ENCODE peak calls at places on chromosomes 16 and 17, in seven cellular contexts. One of them, this sample, is unnamed.
A peak's percentile ranks its signal among the peaks of the same experiment; 100 is the strongest.

GRCh38 chr17:3316836-3317235 is 18.7 kb upstream of the OR3A1 start:
- DNase-seq in cardiac fibroblast: no peak
- DNase-seq in WTC11: no peak
- DNase-seq in fibroblast of pulmonary artery: no peak
- DNase-seq in uterus: no peak
- DNase-seq in astrocyte of the cerebellum: no peak
- DNase-seq in PC-3: no peak
- DNase-seq in this sample: no peak

GRCh38 chr16:78501744-78502143 is 402.3 kb downstream of the WWOX start:
- DNase-seq in fibroblast of pulmonary artery: no peak
- DNase-seq in astrocyte of the cerebellum: no peak
- DNase-seq in cardiac fibroblast: no peak
- DNase-seq in uterus: no peak
- DNase-seq in PC-3: no peak
- DNase-seq in WTC11: no peak
- DNase-seq in this sample: no peak

GRCh38 chr17:82957961-82958491 is 118.2 kb upstream of the ZNF750 start:
- DNase-seq in PC-3: no peak
- DNase-seq in astrocyte of the cerebellum: no peak
- DNase-seq in uterus: no peak
- DNase-seq in WTC11: no peak
- DNase-seq in cardiac fibroblast: no peak
- DNase-seq in fibroblast of pulmonary artery: no peak
- DNase-seq in this sample: no peak

GRCh38 chr17:40777459-40777858 is 4.9 kb downstream of the KRT27 start:
- DNase-seq in uterus: no peak
- DNase-seq in WTC11: no peak
- DNase-seq in astrocyte of the cerebellum: no peak
- DNase-seq in cardiac fibroblast: no peak
- DNase-seq in PC-3: no peak
- DNase-seq in fibroblast of pulmonary artery: no peak
- DNase-seq in this sample: no peak

GRCh38 chr17:44487170-44487569 is 16.0 kb downstream of the GPATCH8 start:
- DNase-seq in uterus: no peak
- DNase-seq in WTC11: no peak
- DNase-seq in fibroblast of pulmonary artery: no peak
- DNase-seq in PC-3: no peak
- DNase-seq in cardiac fibroblast: no peak
- DNase-seq in astrocyte of the cerebellum: no peak
- DNase-seq in this sample: no peak

GRCh38 chr16:27315333-27316037 is 1.7 kb downstream of the IL4R start:
- DNase-seq in uterus: peak; percentile 78
- DNase-seq in fibroblast of pulmonary artery: peak; percentile 95
- DNase-seq in cardiac fibroblast: peak; percentile 83
- DNase-seq in PC-3: peak; percentile 91
- DNase-seq in astrocyte of the cerebellum: no peak
- DNase-seq in WTC11: peak; percentile 19
- DNase-seq in this sample: peak; percentile 98

GRCh38 chr17:38768417-38768816 is 15.9 kb downstream of the PSMB3 start:
- DNase-seq in PC-3: no peak
- DNase-seq in uterus: no peak
- DNase-seq in cardiac fibroblast: no peak
- DNase-seq in WTC11: no peak
- DNase-seq in fibroblast of pulmonary artery: no peak
- DNase-seq in astrocyte of the cerebellum: no peak
- DNase-seq in this sample: no peak

GRCh38 chr17:79982986-79983385 is 52.7 kb downstream of the TBC1D16 start:
- DNase-seq in cardiac fibroblast: no peak
- DNase-seq in fibroblast of pulmonary artery: no peak
- DNase-seq in WTC11: peak; percentile 8
- DNase-seq in PC-3: no peak
- DNase-seq in astrocyte of the cerebellum: no peak
- DNase-seq in uterus: no peak
- DNase-seq in this sample: no peak

GRCh38 chr16:22152316-22152715 is 10.0 kb upstream of the SDR42E2 start:
- DNase-seq in cardiac fibroblast: no peak
- DNase-seq in astrocyte of the cerebellum: no peak
- DNase-seq in fibroblast of pulmonary artery: no peak
- DNase-seq in uterus: no peak
- DNase-seq in PC-3: no peak
- DNase-seq in WTC11: no peak
- DNase-seq in this sample: no peak

GRCh38 chr17:79024901-79025737 is 1.1 kb downstream of the C1QTNF1 start:
- DNase-seq in cardiac fibroblast: peak; percentile 50
- DNase-seq in WTC11: no peak
- DNase-seq in PC-3: peak; percentile 54
- DNase-seq in fibroblast of pulmonary artery: peak; percentile 45
- DNase-seq in uterus: no peak
- DNase-seq in astrocyte of the cerebellum: no peak
- DNase-seq in this sample: no peak

GRCh38 chr16:58628845-58629680 is 563 bp downstream of the CNOT1 start:
- DNase-seq in uterus: peak; percentile 30
- DNase-seq in WTC11: peak; percentile 16
- DNase-seq in astrocyte of the cerebellum: no peak
- DNase-seq in fibroblast of pulmonary artery: no peak
- DNase-seq in cardiac fibroblast: peak; percentile 33
- DNase-seq in PC-3: peak; percentile 23
- DNase-seq in this sample: peak; percentile 37

GRCh38 chr17:42387221-42387657 is 1.0 kb downstream of the STAT3 start:
- DNase-seq in astrocyte of the cerebellum: no peak
- DNase-seq in PC-3: no peak
- DNase-seq in cardiac fibroblast: peak; percentile 84
- DNase-seq in WTC11: no peak
- DNase-seq in uterus: peak; percentile 45
- DNase-seq in fibroblast of pulmonary artery: peak; percentile 95
- DNase-seq in this sample: peak; percentile 92

GRCh38 chr16:50810241-50810965 is 68.5 kb downstream of the CYLD start:
- DNase-seq in astrocyte of the cerebellum: no peak
- DNase-seq in cardiac fibroblast: no peak
- DNase-seq in uterus: no peak
- DNase-seq in PC-3: no peak
- DNase-seq in fibroblast of pulmonary artery: no peak
- DNase-seq in WTC11: no peak
- DNase-seq in this sample: no peak

GRCh38 chr17:49433000-49433694 is 18.5 kb upstream of the PHB1 start:
- DNase-seq in fibroblast of pulmonary artery: no peak
- DNase-seq in uterus: no peak
- DNase-seq in astrocyte of the cerebellum: no peak
- DNase-seq in WTC11: no peak
- DNase-seq in PC-3: no peak
- DNase-seq in cardiac fibroblast: no peak
- DNase-seq in this sample: no peak

GRCh38 chr17:29219378-29220047 is 27.1 kb upstream of the CRYBA1 start:
- DNase-seq in fibroblast of pulmonary artery: peak; percentile 90
- DNase-seq in astrocyte of the cerebellum: peak; percentile 78
- DNase-seq in WTC11: peak; percentile 89
- DNase-seq in PC-3: peak; percentile 82
- DNase-seq in cardiac fibroblast: peak; percentile 85
- DNase-seq in uterus: peak; percentile 81
- DNase-seq in this sample: peak; percentile 83

GRCh38 chr17:68390888-68391545 is 66.3 kb downstream of the WIPI1 start:
- DNase-seq in PC-3: no peak
- DNase-seq in fibroblast of pulmonary artery: no peak
- DNase-seq in WTC11: no peak
- DNase-seq in uterus: peak; percentile 59
- DNase-seq in cardiac fibroblast: no peak
- DNase-seq in astrocyte of the cerebellum: no peak
- DNase-seq in this sample: no peak

GRCh38 chr17:82035488-82035887 is 2.0 kb downstream of the DCXR start:
- DNase-seq in WTC11: no peak
- DNase-seq in cardiac fibroblast: no peak
- DNase-seq in fibroblast of pulmonary artery: no peak
- DNase-seq in astrocyte of the cerebellum: no peak
- DNase-seq in PC-3: no peak
- DNase-seq in uterus: no peak
- DNase-seq in this sample: no peak

GRCh38 chr17:4215882-4216411 is 47.8 kb downstream of the ANKFY1 start:
- DNase-seq in uterus: no peak
- DNase-seq in astrocyte of the cerebellum: no peak
- DNase-seq in WTC11: no peak
- DNase-seq in fibroblast of pulmonary artery: no peak
- DNase-seq in PC-3: no peak
- DNase-seq in cardiac fibroblast: peak; percentile 43
- DNase-seq in this sample: no peak

GRCh38 chr16:31141489-31142108 is 6.1 kb upstream of the PRSS8 start:
- DNase-seq in fibroblast of pulmonary artery: no peak
- DNase-seq in PC-3: no peak
- DNase-seq in WTC11: peak; percentile 23
- DNase-seq in cardiac fibroblast: no peak
- DNase-seq in astrocyte of the cerebellum: no peak
- DNase-seq in uterus: peak; percentile 51
- DNase-seq in this sample: no peak

GRCh38 chr16:69917739-69918138 is 33.4 kb upstream of the CLEC18A start:
- DNase-seq in cardiac fibroblast: peak; percentile 98
- DNase-seq in astrocyte of the cerebellum: peak; percentile 92
- DNase-seq in uterus: peak; percentile 66
- DNase-seq in PC-3: peak; percentile 91
- DNase-seq in WTC11: peak; percentile 51
- DNase-seq in fibroblast of pulmonary artery: peak; percentile 98
- DNase-seq in this sample: peak; percentile 79

GRCh38 chr16:87463722-87464690 is 28.8 kb downstream of the ZCCHC14 start:
- DNase-seq in fibroblast of pulmonary artery: peak; percentile 86
- DNase-seq in uterus: no peak
- DNase-seq in cardiac fibroblast: peak; percentile 88
- DNase-seq in PC-3: peak; percentile 38
- DNase-seq in WTC11: no peak
- DNase-seq in astrocyte of the cerebellum: peak; percentile 36
- DNase-seq in this sample: no peak

GRCh38 chr16:87459833-87460232 is 33.0 kb downstream of the ZCCHC14 start:
- DNase-seq in astrocyte of the cerebellum: no peak
- DNase-seq in WTC11: no peak
- DNase-seq in cardiac fibroblast: no peak
- DNase-seq in fibroblast of pulmonary artery: no peak
- DNase-seq in PC-3: no peak
- DNase-seq in uterus: no peak
- DNase-seq in this sample: no peak

GRCh38 chr16:87459027-87459426 is 33.8 kb downstream of the ZCCHC14 start:
- DNase-seq in PC-3: no peak
- DNase-seq in astrocyte of the cerebellum: no peak
- DNase-seq in cardiac fibroblast: no peak
- DNase-seq in WTC11: no peak
- DNase-seq in uterus: no peak
- DNase-seq in fibroblast of pulmonary artery: no peak
- DNase-seq in this sample: no peak

GRCh38 chr16:87460936-87461335 is 31.9 kb downstream of the ZCCHC14 start:
- DNase-seq in astrocyte of the cerebellum: no peak
- DNase-seq in cardiac fibroblast: no peak
- DNase-seq in uterus: no peak
- DNase-seq in WTC11: no peak
- DNase-seq in PC-3: no peak
- DNase-seq in fibroblast of pulmonary artery: no peak
- DNase-seq in this sample: no peak

DNA sequence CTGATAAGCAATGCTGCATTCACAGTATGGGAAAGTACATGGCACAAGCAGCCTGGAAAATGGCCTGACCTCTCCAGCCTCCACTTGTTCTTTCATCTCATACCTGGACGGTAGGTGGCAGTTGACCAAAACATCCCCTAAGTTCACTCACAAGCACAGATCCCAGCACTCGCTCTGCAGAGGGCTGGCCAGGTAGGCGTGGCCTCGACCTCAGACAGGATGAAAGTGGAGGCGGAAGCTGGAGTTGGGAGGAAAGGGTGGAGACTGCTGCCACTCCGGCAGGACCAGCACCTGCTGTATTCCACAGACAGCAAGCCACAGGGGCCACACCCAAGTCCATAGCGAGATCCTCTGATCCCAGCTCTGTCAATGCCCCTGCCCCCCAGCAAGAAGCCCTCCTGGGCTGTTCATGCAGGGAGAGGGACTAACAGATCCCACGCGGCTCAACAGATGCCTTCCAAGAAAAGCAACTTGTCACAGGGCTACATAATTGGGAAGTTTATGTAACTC is 31.3 kb downstream of the ZCCHC14 start:
- DNase-seq in uterus: peak; percentile 40
- DNase-seq in PC-3: peak; percentile 95
- DNase-seq in WTC11: peak; percentile 94
- DNase-seq in cardiac fibroblast: peak; percentile 47
- DNase-seq in astrocyte of the cerebellum: no peak
- DNase-seq in fibroblast of pulmonary artery: peak; percentile 39
- DNase-seq in this sample: peak; percentile 95
- TF ChIP-seq CTCF in uterus: no peak
- TF ChIP-seq CTCF in PC-3: peak; percentile 64
- TF ChIP-seq CTCF in WTC11: no peak
- TF ChIP-seq CTCF in cardiac fibroblast: peak; percentile 22
- TF ChIP-seq CTCF in astrocyte of the cerebellum: peak; percentile 20
- TF ChIP-seq CTCF in fibroblast of pulmonary artery: no peak
- TF ChIP-seq CTCF in this sample: peak; percentile 37

DNA sequence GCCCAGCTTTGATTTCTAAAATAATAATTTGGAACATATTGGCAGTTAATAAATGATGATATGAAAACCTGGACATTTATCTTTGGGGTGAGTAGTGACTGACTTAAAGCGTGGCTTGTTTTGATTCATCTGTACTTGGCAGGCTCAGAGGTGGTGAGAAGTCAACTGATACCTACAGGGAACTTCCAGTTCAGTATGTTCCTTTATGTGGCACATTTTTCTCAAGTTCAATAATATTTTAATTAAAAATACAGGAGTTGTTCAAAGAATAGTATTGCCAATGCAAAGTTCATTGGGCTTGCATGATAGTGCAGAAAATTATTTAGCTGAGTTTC is 34.3 kb downstream of the SLC47A1 start:
- DNase-seq in uterus: no peak
- DNase-seq in cardiac fibroblast: no peak
- DNase-seq in astrocyte of the cerebellum: no peak
- DNase-seq in WTC11: no peak
- DNase-seq in PC-3: no peak
- DNase-seq in fibroblast of pulmonary artery: no peak
- DNase-seq in this sample: no peak
- TF ChIP-seq CTCF in uterus: no peak
- TF ChIP-seq CTCF in cardiac fibroblast: no peak
- TF ChIP-seq CTCF in astrocyte of the cerebellum: no peak
- TF ChIP-seq CTCF in WTC11: no peak
- TF ChIP-seq CTCF in PC-3: no peak
- TF ChIP-seq CTCF in fibroblast of pulmonary artery: no peak
- TF ChIP-seq CTCF in this sample: no peak

DNA sequence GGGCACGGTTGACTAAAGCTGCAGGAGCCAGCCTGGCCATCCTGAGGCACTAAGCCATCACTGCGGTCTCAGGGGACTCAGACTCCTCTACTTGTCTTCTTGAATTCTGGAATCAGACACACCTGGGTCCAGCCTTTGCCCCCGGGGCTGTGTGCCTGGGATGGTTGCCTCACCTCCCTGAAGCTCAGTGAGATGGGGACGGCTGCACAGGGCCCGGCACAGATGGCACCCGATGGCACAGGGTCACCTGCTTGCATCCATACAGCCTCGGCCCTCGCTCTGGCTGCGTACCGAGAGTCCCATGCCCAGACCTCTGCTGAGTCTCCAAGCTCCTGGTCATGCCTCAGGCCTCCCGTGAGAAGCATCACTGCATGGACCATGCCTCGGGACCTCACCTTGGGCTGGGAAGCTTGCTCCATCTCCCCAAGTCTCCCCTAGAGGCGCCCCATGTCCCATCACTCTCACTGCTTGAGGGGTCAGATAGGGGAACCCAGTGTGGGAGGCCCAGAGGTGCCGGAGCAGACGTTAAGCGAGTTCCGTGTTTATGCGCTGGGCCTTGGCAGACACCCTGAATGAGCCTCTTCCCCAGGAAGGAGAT is 316.3 kb downstream of the SEC14L1 start:
- DNase-seq in cardiac fibroblast: no peak
- DNase-seq in WTC11: no peak
- DNase-seq in uterus: no peak
- DNase-seq in PC-3: no peak
- DNase-seq in fibroblast of pulmonary artery: no peak
- DNase-seq in astrocyte of the cerebellum: no peak
- DNase-seq in this sample: no peak
- TF ChIP-seq CTCF in cardiac fibroblast: no peak
- TF ChIP-seq CTCF in WTC11: no peak
- TF ChIP-seq CTCF in uterus: no peak
- TF ChIP-seq CTCF in PC-3: no peak
- TF ChIP-seq CTCF in fibroblast of pulmonary artery: no peak
- TF ChIP-seq CTCF in astrocyte of the cerebellum: no peak
- TF ChIP-seq CTCF in this sample: no peak

GRCh38 chr16:12211870-12212690 is 235.5 kb downstream of the SNX29 start:
- DNase-seq in fibroblast of pulmonary artery: no peak
- DNase-seq in PC-3: no peak
- DNase-seq in cardiac fibroblast: no peak
- DNase-seq in uterus: no peak
- DNase-seq in astrocyte of the cerebellum: no peak
- DNase-seq in WTC11: no peak
- DNase-seq in this sample: no peak
- TF ChIP-seq CTCF in fibroblast of pulmonary artery: no peak
- TF ChIP-seq CTCF in PC-3: no peak
- TF ChIP-seq CTCF in cardiac fibroblast: no peak
- TF ChIP-seq CTCF in uterus: no peak
- TF ChIP-seq CTCF in astrocyte of the cerebellum: no peak
- TF ChIP-seq CTCF in WTC11: no peak
- TF ChIP-seq CTCF in this sample: no peak

This sample was measured in MCF 10A.